ENCODE peak calls at places on chromosomes 5 and 9, in eight cellular contexts. Q, G, K, A, T, J, V and L are unnamed samples.

GRCh38 chr9:124470726-124471125 is 20.5 kb downstream of the ADGRD2 start:
- DNase-seq in Q (no peak), G (no peak), K (no peak), A (no peak), T (no peak), J (no peak), V (no peak), L (no peak)

GRCh38 chr5:151319334-151319733 is 15.8 kb upstream of the SLC36A3 start:
- DNase-seq in Q (no peak), G (peak; percentile 29), K (no peak), A (peak; percentile 6), T (no peak), J (no peak), V (peak; percentile 27), L (no peak)

GRCh38 chr9:134190232-134191121 is 26.1 kb upstream of the RNU6ATAC start:
- DNase-seq in Q (peak; percentile 8), G (no peak), K (no peak), A (no peak), T (no peak), J (no peak), V (no peak), L (no peak)

GRCh38 chr9:3508531-3509374 is 17.0 kb downstream of the RFX3 start:
- DNase-seq in Q (no peak), G (no peak), K (no peak), A (peak; percentile 55), T (peak; percentile 53), J (no peak), V (peak; percentile 12), L (peak; percentile 58)

GRCh38 chr9:133107961-133108793 is 12.9 kb downstream of the RALGDS start:
- DNase-seq in Q (no peak), G (no peak), K (no peak), A (no peak), T (no peak), J (no peak), V (no peak), L (no peak)

GRCh38 chr9:88826651-88827245 is 164.5 kb upstream of the S1PR3 start:
- DNase-seq in Q (no peak), G (no peak), K (no peak), A (peak; percentile 83), T (peak; percentile 97), J (no peak), V (peak; percentile 78), L (no peak)

GRCh38 chr5:147690595-147690994 is 91.9 kb downstream of the JAKMIP2 start:
- DNase-seq in Q (peak; percentile 19), G (no peak), K (no peak), A (no peak), T (no peak), J (no peak), V (no peak), L (no peak)

GRCh38 chr5:41459557-41459956 is 50.8 kb downstream of the PLCXD3 start:
- DNase-seq in Q (no peak), G (no peak), K (no peak), A (no peak), T (no peak), J (no peak), V (no peak), L (no peak)

GRCh38 chr5:4387295-4387694 is 752.8 kb upstream of the ADAMTS16 start:
- DNase-seq in Q (no peak), G (no peak), K (no peak), A (no peak), T (peak; percentile 53), J (no peak), V (no peak), L (no peak)

GRCh38 chr9:106772523-106773290 is 90.3 kb upstream of the ZNF462 start:
- DNase-seq in Q (no peak), G (no peak), K (no peak), A (peak; percentile 35), T (no peak), J (no peak), V (peak; percentile 38), L (no peak)

GRCh38 chr9:129256959-129257713 is 79.1 kb upstream of the IER5L start:
- DNase-seq in Q (no peak), G (no peak), K (no peak), A (no peak), T (no peak), J (no peak), V (no peak), L (no peak)

GRCh38 chr5:80656425-80656824 is 1.6 kb upstream of the DHFR start:
- DNase-seq in Q (no peak), G (no peak), K (no peak), A (no peak), T (peak; percentile 17), J (no peak), V (peak; percentile 15), L (no peak)

GRCh38 chr5:55994502-55994997 is at the start of gene IL6ST:
- DNase-seq in Q (no peak), G (no peak), K (peak; percentile 69), A (peak; percentile 60), T (peak; percentile 70), J (peak; percentile 52), V (peak; percentile 93), L (no peak)

GRCh38 chr9:28318515-28318914 is 745.2 kb upstream of the C9orf72 start:
- DNase-seq in Q (no peak), G (no peak), K (no peak), A (no peak), T (no peak), J (no peak), V (no peak), L (no peak)

GRCh38 chr9:116697341-116697740 is 10.2 kb downstream of the TRIM32 start:
- DNase-seq in Q (no peak), G (no peak), K (no peak), A (peak; percentile 23), T (peak; percentile 75), J (no peak), V (peak; percentile 61), L (no peak)

GRCh38 chr5:132812123-132812948 is 766 bp upstream of the SOWAHA start:
- DNase-seq in Q (no peak), G (no peak), K (no peak), A (no peak), T (no peak), J (no peak), V (no peak), L (no peak)

GRCh38 chr9:134631881-134632280 is 9.7 kb upstream of the COL5A1 start:
- DNase-seq in Q (peak; percentile 2), G (no peak), K (no peak), A (no peak), T (no peak), J (no peak), V (no peak), L (no peak)

GRCh38 chr5:16570121-16570815 is 46.5 kb downstream of the RETREG1 start:
- DNase-seq in Q (no peak), G (no peak), K (no peak), A (peak; percentile 34), T (peak; percentile 54), J (no peak), V (peak; percentile 77), L (no peak)

GRCh38 chr5:137825165-137825564 is 42.5 kb upstream of the MYOT start:
- DNase-seq in Q (no peak), G (no peak), K (no peak), A (no peak), T (no peak), J (no peak), V (peak; percentile 52), L (no peak)

GRCh38 chr9:125376261-125377226 is 114.9 kb downstream of the GAPVD1 start:
- DNase-seq in Q (no peak), G (no peak), K (no peak), A (no peak), T (no peak), J (no peak), V (no peak), L (no peak)

GRCh38 chr9:121661328-121661727 is 9.9 kb downstream of the DAB2IP start:
- DNase-seq in Q (no peak), G (no peak), K (peak; percentile 38), A (no peak), T (no peak), J (no peak), V (no peak), L (no peak)

GRCh38 chr5:169183581-169183980 is 117.4 kb downstream of the SLIT3 start:
- DNase-seq in Q (no peak), G (no peak), K (no peak), A (no peak), T (peak; percentile 57), J (no peak), V (no peak), L (no peak)

GRCh38 chr5:100841358-100842076 is 61.6 kb downstream of the ST8SIA4 start:
- DNase-seq in Q (no peak), G (no peak), K (no peak), A (no peak), T (peak; percentile 44), J (no peak), V (peak; percentile 48), L (no peak)

GRCh38 chr9:129506892-129507291 is 114.0 kb downstream of the C9orf50 start:
- DNase-seq in Q (no peak), G (no peak), K (no peak), A (peak; percentile 66), T (no peak), J (no peak), V (no peak), L (no peak)

GRCh38 chr5:58016329-58016728 is 443.6 kb downstream of the PLK2 start:
- DNase-seq in Q (no peak), G (no peak), K (no peak), A (peak; percentile 25), T (peak; percentile 55), J (no peak), V (peak; percentile 59), L (no peak)

GRCh38 chr9:114606068-114606467 is 5.0 kb upstream of the TMEM268 start:
- DNase-seq in Q (peak; percentile 23), G (no peak), K (no peak), A (no peak), T (no peak), J (no peak), V (no peak), L (no peak)
- TF ChIP-seq CTCF in Q (no peak), G (no peak), K (no peak), A (no peak), T (no peak), J (no peak), V (no peak), L (no peak)

DNA sequence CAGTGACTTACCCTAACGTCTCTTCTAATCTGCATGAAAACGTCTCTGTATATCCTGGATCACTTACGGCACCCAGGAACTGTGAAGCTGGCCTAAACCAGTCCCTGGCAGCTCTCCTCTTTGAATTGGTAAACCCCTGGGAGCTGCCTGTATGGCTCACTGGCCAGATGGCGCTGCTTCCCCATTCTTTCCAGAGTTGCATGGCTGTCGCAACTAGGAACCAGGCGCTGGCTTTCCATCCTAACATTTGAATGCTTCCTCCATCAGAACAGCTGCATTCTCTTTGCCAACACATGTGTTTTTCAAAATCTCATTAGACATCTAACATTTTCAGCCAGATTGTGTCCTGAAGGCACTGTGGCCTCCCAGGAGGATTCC is 8.0 kb upstream of the PCA3 start:
- DNase-seq in Q (peak; percentile 69), G (no peak), K (peak; percentile 57), A (peak; percentile 49), T (no peak), J (no peak), V (peak; percentile 46), L (no peak)
- TF ChIP-seq CTCF in Q (no peak), G (peak; percentile 10), K (no peak), A (no peak), T (no peak), J (no peak), V (peak; percentile 14), L (peak; percentile 16)

GRCh38 chr5:128493657-128494329 is 44.3 kb downstream of the FBN2 start:
- DNase-seq in Q (no peak), G (no peak), K (no peak), A (no peak), T (no peak), J (no peak), V (no peak), L (no peak)
- TF ChIP-seq CTCF in Q (no peak), G (no peak), K (no peak), A (no peak), T (no peak), J (no peak), V (no peak), L (no peak)

GRCh38 chr5:7218146-7218545 is 177.8 kb upstream of the ADCY2 start:
- DNase-seq in Q (no peak), G (no peak), K (no peak), A (no peak), T (no peak), J (no peak), V (no peak), L (no peak)
- TF ChIP-seq CTCF in Q (no peak), G (no peak), K (no peak), A (no peak), T (no peak), J (no peak), V (no peak), L (no peak)